ENCODE peak calls at places on chromosomes 5 and 9, in seven cellular contexts. C, P, L, Z, A, K and R are unnamed samples.

GRCh38 chr5:80054682-80055081 is 19.5 kb downstream of the THBS4 start:
- DNase-seq in C (no peak), P (no peak), L (no peak), Z (no peak), A (no peak), K (no peak), R (peak)

GRCh38 chr9:110916361-110916760 is 121.9 kb downstream of the LPAR1 start:
- DNase-seq in C (no peak), P (no peak), L (no peak), Z (no peak), A (no peak), K (no peak), R (no peak)

GRCh38 chr5:139640432-139641115 is 7.6 kb upstream of the CXXC5 start:
- DNase-seq in C (no peak), P (no peak), L (no peak), Z (peak), A (no peak), K (no peak), R (no peak)

GRCh38 chr5:68141494-68141893 is 74.1 kb upstream of the PIK3R1 start:
- DNase-seq in C (no peak), P (no peak), L (no peak), Z (no peak), A (no peak), K (peak), R (no peak)

GRCh38 chr5:6831678-6832077 is 118.4 kb downstream of the TENT4A start:
- DNase-seq in C (no peak), P (no peak), L (no peak), Z (no peak), A (no peak), K (no peak), R (no peak)

GRCh38 chr9:97889941-97890557 is 32.3 kb downstream of the TRMO start:
- DNase-seq in C (no peak), P (peak), L (no peak), Z (no peak), A (no peak), K (peak), R (peak)

GRCh38 chr9:127520941-127521918 is 69.9 kb downstream of the LRSAM1 start:
- DNase-seq in C (no peak), P (no peak), L (no peak), Z (no peak), A (no peak), K (peak), R (peak)

GRCh38 chr9:489198-490197 is 274.8 kb downstream of the DOCK8 start:
- DNase-seq in C (no peak), P (no peak), L (peak), Z (no peak), A (no peak), K (peak), R (no peak)

GRCh38 chr5:143397302-143398052 is 6.0 kb downstream of the NR3C1 start:
- DNase-seq in C (no peak), P (no peak), L (peak), Z (no peak), A (no peak), K (peak), R (no peak)

GRCh38 chr5:77355074-77355473 is 137.0 kb downstream of the WDR41 start:
- DNase-seq in C (no peak), P (no peak), L (no peak), Z (no peak), A (no peak), K (no peak), R (no peak)

DNA sequence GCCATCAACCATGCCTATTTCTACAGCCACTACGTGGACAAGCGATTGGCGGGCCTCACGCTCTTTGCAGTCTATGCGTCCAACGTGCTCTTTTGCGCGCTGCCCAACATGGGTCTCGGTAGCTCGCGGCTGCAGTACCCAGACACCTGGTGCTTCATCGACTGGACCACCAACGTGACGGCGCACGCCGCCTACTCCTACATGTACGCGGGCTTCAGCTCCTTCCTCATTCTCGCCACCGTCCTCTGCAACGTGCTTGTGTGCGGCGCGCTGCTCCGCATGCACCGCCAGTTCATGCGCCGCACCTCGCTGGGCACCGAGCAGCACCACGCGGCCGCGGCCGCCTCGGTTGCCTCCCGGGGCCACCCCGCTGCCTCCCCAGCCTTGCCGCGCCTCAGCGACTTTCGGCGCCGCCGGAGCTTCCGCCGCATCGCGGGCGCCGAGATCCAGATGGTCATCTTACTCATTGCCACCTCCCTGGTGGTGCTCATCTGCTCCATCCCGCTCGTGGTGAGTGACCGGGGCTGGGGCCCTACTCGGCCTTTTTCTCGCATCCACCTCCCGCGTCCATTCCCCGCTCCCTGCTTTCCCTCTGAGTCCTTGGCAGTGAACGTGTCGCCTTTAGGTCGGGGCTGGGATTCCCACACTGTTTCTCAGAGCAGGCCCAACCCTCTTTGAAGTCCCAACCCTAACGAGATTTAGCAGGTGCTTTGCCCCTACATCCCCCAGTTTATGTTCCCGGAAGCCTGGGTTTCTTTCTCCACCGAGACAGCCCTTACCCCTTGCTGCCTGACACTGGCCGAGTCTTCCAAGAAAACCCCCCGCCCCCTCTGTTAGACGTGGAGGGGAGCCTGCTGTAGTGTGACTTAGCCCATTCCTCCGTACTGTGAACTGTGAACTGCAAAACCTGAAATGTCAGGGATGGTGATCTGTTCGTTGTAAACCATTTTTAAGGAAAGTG is 1.9 kb downstream of the PTGER4 start:
- DNase-seq in C (peak), P (no peak), L (no peak), Z (no peak), A (no peak), K (peak), R (no peak)
- TF ChIP-seq POLR2A in C (no peak), P (no peak), L (no peak), Z (no peak), A (no peak), K (no peak), R (no peak)

GRCh38 chr5:14405267-14405666 is 176.3 kb upstream of the OTULINL start:
- DNase-seq in C (no peak), P (peak), L (no peak), Z (no peak), A (no peak), K (no peak), R (no peak)

GRCh38 chr5:14401639-14402038 is 180.0 kb upstream of the OTULINL start:
- DNase-seq in C (no peak), P (no peak), L (no peak), Z (no peak), A (no peak), K (no peak), R (no peak)

GRCh38 chr5:14400085-14400484 is 181.5 kb upstream of the OTULINL start:
- DNase-seq in C (no peak), P (no peak), L (no peak), Z (no peak), A (no peak), K (peak), R (no peak)

GRCh38 chr5:14400611-14401010 is 181.0 kb upstream of the OTULINL start:
- DNase-seq in C (no peak), P (no peak), L (no peak), Z (no peak), A (no peak), K (no peak), R (no peak)

GRCh38 chr5:14402424-14402823 is 179.2 kb upstream of the OTULINL start:
- DNase-seq in C (no peak), P (no peak), L (no peak), Z (no peak), A (no peak), K (no peak), R (no peak)
- TF ChIP-seq POLR2A in C (no peak), P (no peak), L (no peak), Z (no peak), A (no peak), K (no peak), R (no peak)

DNA sequence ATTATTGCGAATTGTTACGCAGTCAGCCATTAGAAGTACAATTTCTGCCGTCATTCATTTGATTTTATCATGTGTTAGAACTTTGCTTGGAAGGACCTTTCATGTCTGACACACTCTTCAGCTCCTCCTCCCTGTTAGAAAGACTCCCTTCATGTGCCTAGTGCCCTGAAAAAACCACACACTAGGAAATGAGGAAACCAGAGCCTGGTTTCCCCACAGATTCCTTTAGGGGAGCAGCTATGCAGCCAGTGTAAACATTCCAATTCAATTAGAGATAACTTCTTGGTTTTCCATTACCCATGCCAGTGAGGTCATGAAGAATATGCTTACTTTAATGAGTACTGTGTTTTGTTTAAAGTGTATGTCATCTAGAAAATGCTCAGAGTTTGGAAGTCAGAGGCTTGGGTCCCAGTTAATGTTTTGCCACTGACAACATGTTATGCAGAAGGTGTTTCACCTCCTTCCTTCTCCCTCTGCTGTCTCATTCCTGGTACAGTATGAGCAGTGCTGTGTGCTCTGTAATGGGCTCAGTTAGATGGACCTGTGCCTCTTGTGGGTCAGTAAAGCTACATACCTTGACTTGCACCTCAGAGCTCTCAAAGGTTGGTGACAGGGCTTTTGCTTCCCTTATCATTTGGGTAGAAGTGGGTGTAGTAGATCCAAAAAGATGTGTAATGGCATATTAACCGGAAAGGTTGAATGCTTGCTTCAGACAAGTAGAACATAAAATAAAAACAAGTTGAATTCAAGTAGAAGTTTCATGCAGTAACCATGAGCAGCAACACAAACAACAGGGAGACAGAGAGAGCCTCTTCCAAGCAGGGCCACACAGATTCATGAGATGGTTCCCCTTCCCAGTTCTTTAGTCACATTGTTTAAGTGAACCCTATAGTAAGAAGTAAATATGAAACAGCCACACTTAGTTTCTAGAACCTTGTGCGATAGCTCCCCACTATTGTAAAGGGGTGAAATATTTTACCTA is 52.6 kb upstream of the TNFAIP8 start:
- DNase-seq in C (no peak), P (peak), L (peak), Z (no peak), A (no peak), K (peak), R (peak)
- TF ChIP-seq POLR2A in C (no peak), P (no peak), L (no peak), Z (no peak), A (no peak), K (no peak), R (no peak)

GRCh38 chr9:112097712-112098688 is 77.1 kb downstream of the SUSD1 start:
- DNase-seq in C (peak), P (peak), L (peak), Z (no peak), A (peak), K (peak), R (peak)
- TF ChIP-seq POLR2A in C (no peak), P (no peak), L (no peak), Z (no peak), A (no peak), K (no peak), R (no peak)

GRCh38 chr9:125261501-125262216 is at the start of gene GAPVD1:
- DNase-seq in C (peak), P (peak), L (peak), Z (peak), A (peak), K (peak), R (peak)
- TF ChIP-seq POLR2A in C (no peak), P (peak), L (peak), Z (peak), A (no peak), K (peak), R (peak)

DNA sequence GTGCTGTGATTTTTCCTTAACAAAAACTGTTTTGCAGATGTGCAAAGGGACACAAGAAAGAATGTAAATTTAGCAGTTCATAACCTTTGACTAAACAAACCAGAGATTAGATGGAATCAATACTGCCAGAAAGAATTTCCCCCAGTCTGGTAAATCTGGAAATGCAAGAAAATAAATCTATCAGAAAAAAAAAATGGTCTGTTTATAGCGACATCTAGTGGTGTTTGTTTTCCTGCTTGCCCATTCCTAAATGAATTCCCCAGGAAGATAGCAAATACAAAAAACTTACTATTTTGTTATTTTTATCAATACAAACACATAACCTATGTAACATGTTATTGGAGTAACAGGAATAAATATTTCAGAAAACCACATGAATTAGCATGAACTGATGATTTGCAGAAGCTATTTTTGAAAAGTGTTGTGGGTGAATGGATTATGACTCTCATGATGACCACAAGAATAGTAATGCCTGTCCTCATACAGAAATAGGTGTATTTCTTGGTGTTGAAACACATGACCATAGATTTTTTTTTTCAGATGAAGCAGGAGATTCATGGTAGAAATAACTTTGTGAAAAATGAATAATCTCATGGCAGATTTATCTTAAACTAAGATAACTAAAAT is 1703.8 kb downstream of the MAT2B start:
- DNase-seq in C (no peak), P (peak), L (peak), Z (no peak), A (no peak), K (peak), R (no peak)
- TF ChIP-seq POLR2A in C (no peak), P (no peak), L (no peak), Z (no peak), A (no peak), K (no peak), R (no peak)